ENCODE peak calls at places on chromosomes 16 and 17, in four cellular contexts. U is cardiac muscle cell, R is ascending aorta, G is lower leg skin. L is an unnamed sample.

GRCh38 chr16:65312795-65313194 is 190.9 kb upstream of the CDH11 start:
- DNase-seq in G (no peak), R (no peak), U (peak; percentile 38), L (peak; percentile 72)

GRCh38 chr17:79082311-79083190 is 7.9 kb downstream of the ENGASE start:
- DNase-seq in G (no peak), U (peak; percentile 49), R (no peak), L (peak; percentile 12)

GRCh38 chr17:70829876-70830275 is 660.5 kb downstream of the KCNJ2 start:
- DNase-seq in U (no peak), G (no peak), R (no peak), L (no peak)

GRCh38 chr16:5678371-5678770 is 580.8 kb upstream of the EEF2KMT start:
- DNase-seq in G (no peak), U (no peak), R (no peak), L (no peak)

GRCh38 chr17:14712471-14713075 is 411.7 kb downstream of the HS3ST3B1 start:
- DNase-seq in U (peak; percentile 52), R (no peak), G (no peak), L (no peak)

GRCh38 chr17:78092794-78093324 is 35.7 kb downstream of the TMC6 start:
- DNase-seq in R (no peak), G (no peak), U (no peak), L (no peak)

GRCh38 chr17:41547921-41548843 is 20.1 kb upstream of the KRT19 start:
- DNase-seq in R (peak; percentile 68), U (peak; percentile 98), G (peak; percentile 64), L (peak; percentile 97)

GRCh38 chr17:7250655-7251329 is 742 bp downstream of the CTDNEP1 start:
- DNase-seq in R (no peak), U (no peak), G (no peak), L (no peak)

GRCh38 chr16:48912360-48912759 is 302.4 kb upstream of the N4BP1 start:
- DNase-seq in U (no peak), G (no peak), R (no peak), L (no peak)

GRCh38 chr17:28071891-28072606 is 29.6 kb downstream of the NLK start:
- DNase-seq in R (no peak), U (no peak), G (no peak), L (no peak)

GRCh38 chr17:31488982-31489294 is 97.5 kb downstream of the RAB11FIP4 start:
- DNase-seq in R (no peak), U (no peak), G (no peak), L (no peak)

GRCh38 chr16:5884996-5885395 is 787.4 kb upstream of the EEF2KMT start:
- DNase-seq in U (no peak), R (no peak), G (no peak), L (no peak)

GRCh38 chr17:1703063-1703462 is 7.1 kb downstream of the TLCD2 start:
- DNase-seq in U (no peak), R (no peak), G (no peak), L (no peak)

GRCh38 chr17:46922804-46923635 is at the start of gene GOSR2:
- DNase-seq in G (peak; percentile 77), R (peak; percentile 38), U (peak; percentile 92), L (peak; percentile 91)

GRCh38 chr17:34154916-34155730 is 100.0 kb upstream of the CCL2 start:
- DNase-seq in R (no peak), G (no peak), U (no peak), L (no peak)

GRCh38 chr17:82497483-82498405 is 21.8 kb upstream of the FOXK2 start:
- DNase-seq in G (no peak), R (no peak), U (peak; percentile 46), L (peak; percentile 31)

GRCh38 chr17:63697341-63698286 is 2.3 kb downstream of the LIMD2 start:
- DNase-seq in U (peak; percentile 40), G (no peak), R (no peak), L (peak; percentile 25)
- H3K4me3 ChIP-seq in U (no peak overlapping the region), G (no peak overlapping the region), R (no peak overlapping the region), L (no peak overlapping the region)

DNA sequence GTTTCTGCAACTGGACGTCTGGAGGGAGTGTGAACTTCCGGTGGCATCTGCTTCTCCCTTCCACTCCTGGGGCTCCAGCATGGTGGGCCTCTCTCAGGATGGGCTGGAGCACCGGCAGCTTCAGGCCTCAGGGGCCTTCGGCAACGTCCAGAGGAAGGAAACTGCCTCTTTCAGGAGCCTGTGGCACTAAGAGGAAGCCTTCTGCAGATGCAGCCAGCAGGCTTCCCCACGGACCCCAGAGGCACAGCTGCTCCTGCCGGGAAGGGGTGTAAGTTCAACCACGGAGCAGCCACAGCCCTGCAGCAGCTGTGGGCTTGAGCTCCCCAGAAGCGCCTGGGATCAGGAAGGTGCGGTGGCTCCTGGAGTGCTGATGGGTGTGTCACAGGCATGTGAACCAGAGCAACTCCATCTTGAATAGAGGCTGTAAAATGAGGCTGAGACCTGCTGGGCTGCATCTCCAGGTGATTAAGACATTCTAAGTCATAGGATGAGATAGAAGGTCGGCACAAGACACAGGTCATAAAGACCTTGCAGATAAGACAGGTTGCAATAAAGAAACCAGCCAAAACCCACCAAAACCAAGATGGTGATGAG is 50.8 kb upstream of the KLHDC4 start:
- DNase-seq in U (no peak), R (no peak), G (no peak), L (no peak)
- TF ChIP-seq CTCF in U (no peak), R (no peak), G (no peak), L (no peak)

DNA sequence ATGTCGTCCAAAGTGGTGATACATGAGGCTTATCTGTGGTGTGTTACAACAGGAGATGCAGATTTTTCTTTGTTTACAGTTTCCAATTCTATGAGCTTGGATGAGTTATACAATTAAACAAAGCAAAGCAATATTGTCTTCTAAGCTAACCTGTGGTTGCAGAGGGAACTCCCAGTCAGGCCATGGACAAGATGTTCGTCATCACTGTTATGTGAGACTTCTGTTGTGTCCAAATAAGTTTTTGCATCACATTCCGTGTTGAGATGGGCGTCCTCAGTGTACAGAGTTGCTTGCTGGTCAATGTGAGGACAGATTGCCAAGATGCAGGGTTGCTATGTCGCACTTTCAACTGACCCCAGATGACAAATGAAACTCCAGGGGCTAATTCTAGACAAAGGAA is 189.3 kb downstream of the IRF8 start:
- DNase-seq in G (no peak), U (no peak), R (no peak), L (no peak)
- H3K4me3 ChIP-seq in G (no peak overlapping the region), U (no peak overlapping the region), R (no peak overlapping the region), L (no peak overlapping the region)

GRCh38 chr16:86919531-86920305 is 341.4 kb downstream of the FOXL1 start:
- DNase-seq in G (no peak), R (no peak), U (no peak), L (no peak)

GRCh38 chr16:86919073-86919472 is 340.7 kb downstream of the FOXL1 start:
- DNase-seq in U (no peak), G (no peak), R (no peak), L (no peak)

GRCh38 chr16:86921289-86921688 is 342.9 kb downstream of the FOXL1 start:
- DNase-seq in U (no peak), G (no peak), R (no peak), L (no peak)

GRCh38 chr16:86917471-86918365 is 339.4 kb downstream of the FOXL1 start:
- DNase-seq in G (no peak), R (no peak), U (no peak), L (no peak)

GRCh38 chr16:86918637-86919036 is 340.3 kb downstream of the FOXL1 start:
- DNase-seq in G (no peak), R (no peak), U (no peak), L (no peak)
- TF ChIP-seq CTCF in G (no peak), R (no peak), U (no peak), L (no peak)

GRCh38 chr17:76383645-76384221 is 676 bp upstream of the SPHK1 start:
- DNase-seq in U (peak; percentile 65), G (no peak), R (no peak), L (peak; percentile 58)

GRCh38 chr17:76384222-76384986 is at the start of gene SPHK1:
- DNase-seq in G (peak; percentile 41), R (no peak), U (peak; percentile 93), L (peak; percentile 79)

GRCh38 chr17:76381633-76382304 is 2.6 kb upstream of the SPHK1 start:
- DNase-seq in G (no peak), R (no peak), U (peak; percentile 66), L (no peak)

GRCh38 chr17:76382305-76382802 is 2.1 kb upstream of the SPHK1 start:
- DNase-seq in U (peak; percentile 75), R (no peak), G (no peak), L (no peak)

DNA sequence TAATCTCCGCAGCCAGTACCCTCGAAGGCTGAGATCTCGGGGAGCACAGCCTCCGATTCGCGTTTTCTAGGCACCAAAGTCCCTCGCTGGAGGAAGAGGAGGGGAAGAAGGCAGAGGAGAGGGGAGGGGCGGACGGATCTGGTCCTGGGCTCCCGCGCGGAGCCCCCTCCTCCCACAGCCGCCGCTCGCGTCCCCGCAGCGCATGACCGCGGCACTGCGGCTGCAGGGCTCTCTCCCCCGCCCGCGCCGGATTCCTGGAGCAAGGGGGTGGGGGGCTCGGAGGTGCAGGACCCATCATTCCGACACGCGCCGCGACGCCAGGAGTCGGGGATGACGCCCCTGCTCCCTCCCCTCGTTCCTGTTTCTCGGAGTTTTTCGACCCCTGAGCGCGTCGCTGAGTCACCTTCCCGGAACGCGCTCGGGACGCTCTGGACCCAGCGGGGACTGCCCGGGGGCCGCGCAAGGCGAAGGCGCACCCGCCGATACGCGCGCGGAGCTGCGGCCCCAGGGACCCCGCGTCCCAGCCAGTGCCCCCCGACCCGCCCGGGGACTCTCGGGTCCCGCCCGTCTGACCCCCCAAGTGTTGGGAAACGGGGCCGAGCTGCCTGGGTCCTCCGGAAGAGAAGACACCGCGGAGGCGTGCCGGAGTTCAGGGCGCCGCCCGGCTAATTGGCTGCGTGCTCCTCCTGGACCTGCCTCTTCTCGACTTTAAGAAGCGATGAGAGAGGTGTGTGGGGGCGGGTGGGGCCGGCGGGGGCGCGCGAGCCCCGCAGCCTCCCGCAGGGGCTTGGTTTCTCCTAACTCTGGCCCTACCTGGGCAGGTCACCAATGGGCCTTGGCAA is 1.4 kb upstream of the SPHK1 start:
- DNase-seq in U (peak; percentile 75), R (no peak), G (peak; percentile 47), L (peak; percentile 63)
- H3K4me3 ChIP-seq in U (peak overlapping the region; percentile 39), R (peak overlapping the region; percentile 93), G (peak overlapping the region; percentile 36), L (peak overlapping the region; percentile 78)

GRCh38 chr16:16036359-16036792 is 87.0 kb downstream of the ABCC1 start:
- DNase-seq in G (no peak), U (no peak), R (no peak), L (no peak)

GRCh38 chr16:16030449-16030848 is 81.0 kb downstream of the ABCC1 start:
- DNase-seq in R (no peak), U (no peak), G (no peak), L (no peak)

GRCh38 chr16:16031401-16031800 is 82.0 kb downstream of the ABCC1 start:
- DNase-seq in U (no peak), G (no peak), R (no peak), L (no peak)

GRCh38 chr16:16032271-16032979 is 83.0 kb downstream of the ABCC1 start:
- DNase-seq in G (no peak), R (no peak), U (no peak), L (peak; percentile 25)

GRCh38 chr16:16033208-16033717 is 83.8 kb downstream of the ABCC1 start:
- DNase-seq in G (no peak), U (no peak), R (no peak), L (no peak)
- TF ChIP-seq CTCF in G (no peak), U (no peak), R (no peak), L (no peak)

GRCh38 chr17:75571885-75572215 is 15.8 kb upstream of the MYO15B start:
- DNase-seq in R (no peak), G (no peak), U (no peak), L (no peak)
- H3K4me3 ChIP-seq in R (no peak overlapping the region), G (no peak overlapping the region), U (no peak overlapping the region), L (no peak overlapping the region)

GRCh38 chr16:13866073-13866472 is 53.9 kb upstream of the ERCC4 start:
- DNase-seq in G (peak; percentile 15), U (peak; percentile 93), R (no peak), L (peak; percentile 92)
- TF ChIP-seq CTCF in G (no peak), U (peak; percentile 88), R (peak; percentile 20), L (peak; percentile 90)

GRCh38 chr16:86580798-86581185 is 2.4 kb downstream of the FOXL1 start:
- DNase-seq in U (no peak), G (no peak), R (no peak), L (no peak)
- H3K4me3 ChIP-seq in U (no peak overlapping the region), G (no peak overlapping the region), R (peak overlapping the region; percentile 4), L (no peak overlapping the region)

L was measured in fibroblast of the aortic adventitia.